ENCODE peak calls at places on chromosome 22, in five cellular contexts. C is HCT116, X is PC-3, J is lung, L is adrenal gland. P is an unnamed sample.

GRCh38 chr22:46052801-46053562 is 76.0 kb upstream of the WNT7B start:
- DNase-seq in C (no peak), L (peak), J (peak), X (peak), P (no peak)

GRCh38 chr22:33450756-33451155 is 392.6 kb upstream of the SYN3 start:
- DNase-seq in X (no peak), J (no peak), C (no peak), L (no peak), P (no peak)

GRCh38 chr22:44918166-44918924 is 91.5 kb downstream of the PHF21B start:
- DNase-seq in L (no peak), J (no peak), C (no peak), X (no peak), P (no peak)

GRCh38 chr22:42994917-42995562 is 19.9 kb downstream of the PACSIN2 start:
- DNase-seq in L (peak), X (peak), C (no peak), J (peak), P (no peak)

GRCh38 chr22:20464096-20464614 is 26.5 kb upstream of the SCARF2 start:
- DNase-seq in X (no peak), J (no peak), C (no peak), L (no peak), P (no peak)

GRCh38 chr22:45098056-45098455 is 65.7 kb upstream of the NUP50 start:
- DNase-seq in L (no peak), C (no peak), J (no peak), X (no peak), P (no peak)

GRCh38 chr22:46546466-46547178 is 9.2 kb upstream of the CELSR1 start:
- DNase-seq in L (peak), J (peak), X (no peak), C (no peak), P (no peak)

GRCh38 chr22:39184586-39185577 is 32.4 kb upstream of the CBX7 start:
- DNase-seq in J (no peak), L (no peak), C (no peak), X (no peak), P (no peak)

GRCh38 chr22:48936391-48936790 is 891.3 kb downstream of the BRD1 start:
- DNase-seq in X (no peak), C (no peak), L (peak), J (no peak), P (no peak)

GRCh38 chr22:25402160-25402500 is 162.3 kb upstream of the GRK3 start:
- DNase-seq in C (no peak), L (no peak), J (no peak), X (no peak), P (no peak)

DNA sequence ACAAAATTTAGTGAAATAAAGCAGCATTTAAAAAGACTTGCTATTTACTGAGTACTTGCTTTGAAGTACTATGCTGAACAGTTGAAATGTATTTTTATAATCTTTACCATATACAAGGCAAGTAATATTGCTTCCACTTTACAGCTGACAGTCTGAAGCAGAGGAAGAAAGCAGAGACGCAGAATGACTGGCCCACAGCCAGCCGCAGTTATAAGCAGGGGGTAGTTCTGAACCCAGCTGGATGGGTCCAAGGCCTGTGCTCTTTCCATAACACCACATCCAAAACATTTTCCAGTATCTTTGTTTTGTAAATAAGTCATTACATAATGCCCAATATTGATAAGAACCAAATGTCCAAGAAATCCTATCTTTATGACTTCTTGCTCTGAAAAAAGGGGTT is 24.0 kb upstream of the YPEL1 start:
- DNase-seq in J (no peak), X (no peak), L (no peak), C (no peak), P (no peak)
- H3K27ac ChIP-seq in J (no peak), X (no peak), L (no peak), C (no peak), P (no peak)

GRCh38 chr22:30204015-30204741 is 42.4 kb downstream of the LIF start:
- DNase-seq in X (no peak), L (peak), C (no peak), J (no peak), P (no peak)

GRCh38 chr22:30202531-30203006 is 44.0 kb downstream of the LIF start:
- DNase-seq in X (peak), L (peak), J (peak), C (no peak), P (no peak)

GRCh38 chr22:30206964-30207363 is 39.6 kb downstream of the LIF start:
- DNase-seq in X (peak), J (peak), L (peak), C (peak), P (no peak)

GRCh38 chr22:30205281-30206115 is 41.1 kb downstream of the LIF start:
- DNase-seq in L (peak), C (no peak), J (no peak), X (peak), P (no peak)

GRCh38 chr22:30204742-30205111 is 41.8 kb downstream of the LIF start:
- DNase-seq in L (peak), X (no peak), J (no peak), C (no peak), P (no peak)
- H3K27ac ChIP-seq in L (no peak), X (peak), J (peak), C (peak), P (peak)

GRCh38 chr22:37229805-37230672 is 14.0 kb downstream of the RAC2 start:
- DNase-seq in L (no peak), C (peak), X (peak), J (peak), P (no peak)

GRCh38 chr22:37231406-37232139 is 12.5 kb downstream of the RAC2 start:
- DNase-seq in L (no peak), J (no peak), C (no peak), X (no peak), P (no peak)

GRCh38 chr22:37228106-37229011 is 15.7 kb downstream of the RAC2 start:
- DNase-seq in C (peak), J (no peak), L (no peak), X (peak), P (no peak)

GRCh38 chr22:37230673-37231405 is 13.2 kb downstream of the RAC2 start:
- DNase-seq in X (no peak), C (no peak), L (no peak), J (no peak), P (no peak)

DNA sequence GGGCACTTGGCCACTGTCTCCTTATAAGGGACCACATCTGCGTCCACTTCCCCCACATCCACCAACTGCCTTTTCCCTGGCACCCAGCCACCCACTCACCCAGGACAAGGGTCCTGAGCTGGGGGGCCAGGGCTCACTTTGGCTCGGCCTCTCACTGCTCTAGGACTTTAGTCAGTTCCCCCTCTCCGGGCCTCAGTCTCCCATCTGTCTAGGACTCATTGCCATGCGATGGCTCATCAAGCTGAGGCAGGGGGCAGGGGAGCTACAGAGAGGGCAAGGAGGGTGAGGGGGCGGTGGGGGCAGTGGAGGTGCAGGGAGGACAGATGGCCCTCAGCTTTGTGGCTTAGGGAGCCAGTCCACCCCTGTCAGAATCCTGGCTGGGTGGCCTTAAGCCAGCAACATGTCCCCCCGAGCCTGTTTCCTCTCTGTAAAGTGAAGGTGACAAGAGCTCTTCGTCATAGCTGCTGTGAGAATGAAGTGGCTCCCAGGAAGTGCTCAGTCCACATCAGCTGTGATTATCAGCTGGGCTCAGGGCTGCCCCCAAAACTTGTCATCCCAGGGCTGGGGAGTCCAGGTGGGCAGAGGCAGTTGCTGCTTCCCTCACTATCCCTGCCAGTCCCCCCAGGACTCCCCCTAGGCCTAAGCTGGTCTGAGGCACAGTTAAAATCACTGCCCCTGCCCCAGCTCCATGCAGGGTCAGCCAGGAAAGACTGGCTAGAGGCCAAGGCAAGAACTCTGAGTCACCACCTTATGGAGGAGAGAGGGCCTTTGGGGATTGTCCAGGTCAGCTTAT is 14.9 kb downstream of the RAC2 start:
- DNase-seq in C (peak), L (peak), X (peak), J (no peak), P (no peak)
- H3K27ac ChIP-seq in C (peak), L (no peak), X (peak), J (peak), P (peak)

DNA sequence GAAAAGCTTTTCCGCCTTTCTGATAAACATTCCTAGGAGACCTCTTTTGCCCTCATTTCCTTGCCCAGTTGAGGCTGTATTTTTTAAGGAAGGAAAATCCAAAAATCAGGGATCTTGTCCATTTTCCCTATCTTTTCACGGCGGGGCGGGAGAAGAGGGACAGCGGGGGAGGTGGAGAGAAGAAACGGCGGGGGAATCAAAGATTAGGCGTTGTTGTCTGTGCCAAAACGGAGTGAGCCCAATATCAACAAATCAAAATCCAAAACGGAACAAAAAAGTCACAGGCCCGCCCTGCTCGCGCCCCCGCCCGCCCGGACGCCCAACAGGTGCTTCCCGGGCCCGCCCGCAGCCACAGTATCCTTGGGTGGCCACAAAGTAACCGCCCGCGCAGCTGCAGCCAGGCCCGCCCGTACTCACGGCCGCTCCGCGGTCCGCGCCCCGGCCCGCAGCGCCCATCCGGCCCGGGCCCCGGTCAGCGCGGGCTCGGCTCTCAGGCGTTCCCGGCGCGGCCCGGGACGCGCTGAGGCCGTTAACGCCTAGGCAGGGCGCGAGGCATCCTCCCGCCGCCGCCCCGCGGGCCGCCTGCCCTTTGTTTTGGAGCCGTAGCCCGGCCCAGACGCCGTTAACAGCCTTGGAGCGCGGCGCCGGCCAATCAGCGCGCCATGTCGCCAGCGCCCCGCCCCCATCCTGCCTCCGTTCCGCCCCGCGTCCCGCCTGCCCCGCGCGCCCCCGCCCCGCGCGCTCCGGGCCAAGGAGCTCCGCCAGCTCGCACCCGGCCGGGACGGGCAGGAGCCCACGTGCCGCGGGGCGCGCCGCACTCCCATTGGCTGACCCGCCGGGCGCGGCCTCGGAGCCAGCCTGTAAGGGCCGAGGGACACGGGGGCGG is at the start of gene YPEL1:
- DNase-seq in X (peak), L (peak), C (peak), J (peak), P (peak)
- H3K27ac ChIP-seq in X (no peak), L (no peak), C (no peak), J (peak), P (peak)

GRCh38 chr22:28004021-28004420 is 85.0 kb upstream of the PITPNB start:
- DNase-seq in X (no peak), L (no peak), J (no peak), C (no peak), P (no peak)
- H3K27ac ChIP-seq in X (no peak), L (no peak), J (no peak), C (no peak), P (no peak)

DNA sequence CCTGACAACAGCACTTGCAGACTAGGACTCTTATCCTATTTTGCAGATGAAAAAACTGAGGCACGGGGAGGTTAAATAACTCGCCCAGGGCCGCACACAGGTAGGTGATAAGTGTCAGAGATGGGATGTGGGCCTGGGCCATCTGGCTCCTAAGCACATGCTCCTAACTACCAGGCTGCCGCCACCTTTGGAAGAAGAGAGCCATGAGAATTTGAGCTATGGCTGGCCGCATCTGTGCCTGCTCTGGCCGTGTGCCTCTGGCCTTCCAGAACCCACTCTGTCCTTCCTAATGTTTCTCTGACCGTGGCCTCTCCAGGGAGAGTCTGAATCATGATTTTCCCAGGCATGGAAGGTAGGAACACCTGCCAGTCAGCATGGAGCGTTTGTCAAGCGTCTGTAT is 15.3 kb upstream of the IL2RB start:
- DNase-seq in X (no peak), L (no peak), C (no peak), J (no peak), P (no peak)
- H3K27ac ChIP-seq in X (no peak), L (no peak), C (no peak), J (no peak), P (no peak)

DNA sequence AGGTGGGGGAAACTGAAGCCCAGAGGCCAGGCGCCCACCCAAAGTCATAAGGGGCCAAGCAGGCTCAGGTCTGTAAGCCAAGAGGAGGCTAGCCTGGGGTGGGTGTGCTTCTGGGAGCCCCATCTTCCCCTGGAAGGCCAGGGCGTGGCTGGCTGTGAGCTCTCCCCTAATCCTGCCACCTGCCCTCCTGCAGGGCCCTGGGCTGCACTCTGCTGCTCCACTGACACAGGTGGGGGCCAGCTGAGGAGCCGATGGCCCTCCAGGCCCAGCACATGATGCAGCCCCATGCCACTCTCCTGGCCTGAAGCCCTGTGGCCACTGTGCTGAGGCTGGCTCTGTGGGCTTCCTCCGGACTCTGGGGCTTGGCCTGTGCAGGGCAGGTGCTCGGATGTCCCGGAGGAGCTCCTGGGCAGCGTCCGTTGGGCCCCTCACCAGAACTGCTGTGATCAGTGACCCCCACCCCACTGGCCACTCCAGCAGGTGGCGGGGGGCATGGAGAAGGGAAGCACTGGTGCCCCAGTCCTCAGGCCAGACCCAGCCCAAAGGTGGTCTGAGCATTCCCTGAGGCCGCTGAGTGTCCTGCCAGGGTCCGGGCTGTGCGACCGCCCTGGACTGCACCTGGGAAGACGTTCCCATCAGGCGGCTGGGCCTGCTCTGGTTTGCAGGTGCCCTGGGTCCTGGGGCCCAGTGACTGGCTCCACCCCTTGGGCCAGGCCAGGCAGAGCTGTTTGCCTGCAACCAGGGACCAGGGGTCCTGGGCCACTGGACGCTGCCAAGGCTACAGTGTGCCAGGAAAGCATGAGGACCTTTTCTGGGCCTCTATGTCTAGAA is 8.5 kb downstream of the PIM3 start:
- DNase-seq in J (no peak), X (no peak), C (no peak), L (peak), P (no peak)
- H3K27ac ChIP-seq in J (peak), X (no peak), C (peak), L (no peak), P (peak)